ENCODE peak calls at places on chromosomes 16 and 17, in four cellular contexts. One of them, this sample, is unnamed.
A peak's percentile ranks its signal among the peaks of the same experiment; 100 is the strongest.

GRCh38 chr16:10594312-10594950 is 14.0 kb upstream of the EMP2 start:
- DNase-seq in endothelial cell: no peak
- DNase-seq in activated CD8-positive, alpha-beta T cell treated with anti-CD3 and anti-CD28 coated beads for 36 hours: no peak
- DNase-seq in A549: no peak
- DNase-seq in this sample: no peak

GRCh38 chr16:17364319-17365210 is 106.2 kb downstream of the XYLT1 start:
- DNase-seq in endothelial cell: no peak
- DNase-seq in activated CD8-positive, alpha-beta T cell treated with anti-CD3 and anti-CD28 coated beads for 36 hours: peak; percentile 73
- DNase-seq in A549: no peak
- DNase-seq in this sample: no peak

GRCh38 chr16:84718-85452 is 6.9 kb downstream of the MPG start:
- DNase-seq in endothelial cell: peak; percentile 39
- DNase-seq in activated CD8-positive, alpha-beta T cell treated with anti-CD3 and anti-CD28 coated beads for 36 hours: peak; percentile 92
- DNase-seq in A549: no peak
- DNase-seq in this sample: no peak

GRCh38 chr17:77282524-77283515 is 142.1 kb downstream of the SEC14L1 start:
- DNase-seq in endothelial cell: no peak
- DNase-seq in activated CD8-positive, alpha-beta T cell treated with anti-CD3 and anti-CD28 coated beads for 36 hours: no peak
- DNase-seq in A549: no peak
- DNase-seq in this sample: no peak

GRCh38 chr17:66283971-66284370 is 18.4 kb upstream of the PRKCA start:
- DNase-seq in endothelial cell: no peak
- DNase-seq in activated CD8-positive, alpha-beta T cell treated with anti-CD3 and anti-CD28 coated beads for 36 hours: no peak
- DNase-seq in A549: no peak
- DNase-seq in this sample: no peak

GRCh38 chr16:17827313-17827712 is 356.6 kb upstream of the XYLT1 start:
- DNase-seq in endothelial cell: no peak
- DNase-seq in activated CD8-positive, alpha-beta T cell treated with anti-CD3 and anti-CD28 coated beads for 36 hours: no peak
- DNase-seq in A549: no peak
- DNase-seq in this sample: no peak

GRCh38 chr16:66365588-66365987 is 903 bp upstream of the CDH5 start:
- DNase-seq in endothelial cell: no peak
- DNase-seq in activated CD8-positive, alpha-beta T cell treated with anti-CD3 and anti-CD28 coated beads for 36 hours: no peak
- DNase-seq in A549: no peak
- DNase-seq in this sample: no peak

GRCh38 chr17:17144061-17144460 is 62.1 kb downstream of the PLD6 start:
- DNase-seq in endothelial cell: no peak
- DNase-seq in activated CD8-positive, alpha-beta T cell treated with anti-CD3 and anti-CD28 coated beads for 36 hours: no peak
- DNase-seq in A549: no peak
- DNase-seq in this sample: no peak

GRCh38 chr16:47657977-47658376 is 196.8 kb downstream of the PHKB start:
- DNase-seq in endothelial cell: no peak
- DNase-seq in activated CD8-positive, alpha-beta T cell treated with anti-CD3 and anti-CD28 coated beads for 36 hours: no peak
- DNase-seq in A549: no peak
- DNase-seq in this sample: no peak

GRCh38 chr17:47797797-47798196 is 23.8 kb downstream of the OSBPL7 start:
- DNase-seq in endothelial cell: no peak
- DNase-seq in activated CD8-positive, alpha-beta T cell treated with anti-CD3 and anti-CD28 coated beads for 36 hours: no peak
- DNase-seq in A549: no peak
- DNase-seq in this sample: no peak

GRCh38 chr17:18026408-18026776 is 12.6 kb downstream of the ATPAF2 start:
- DNase-seq in endothelial cell: no peak
- DNase-seq in activated CD8-positive, alpha-beta T cell treated with anti-CD3 and anti-CD28 coated beads for 36 hours: peak; percentile 63
- DNase-seq in A549: no peak
- DNase-seq in this sample: no peak

GRCh38 chr17:13002761-13003453 is 14.9 kb downstream of the ELAC2 start:
- DNase-seq in endothelial cell: peak; percentile 75
- DNase-seq in activated CD8-positive, alpha-beta T cell treated with anti-CD3 and anti-CD28 coated beads for 36 hours: peak; percentile 72
- DNase-seq in A549: peak; percentile 80
- DNase-seq in this sample: peak; percentile 88

GRCh38 chr16:54460254-54460860 is 173.8 kb upstream of the IRX3 start:
- DNase-seq in endothelial cell: no peak
- DNase-seq in activated CD8-positive, alpha-beta T cell treated with anti-CD3 and anti-CD28 coated beads for 36 hours: no peak
- DNase-seq in A549: no peak
- DNase-seq in this sample: no peak

GRCh38 chr17:26963163-26963503 is 330.8 kb upstream of the WSB1 start:
- DNase-seq in endothelial cell: no peak
- DNase-seq in activated CD8-positive, alpha-beta T cell treated with anti-CD3 and anti-CD28 coated beads for 36 hours: no peak
- DNase-seq in A549: no peak
- DNase-seq in this sample: no peak

GRCh38 chr16:50835358-50836060 is 93.6 kb downstream of the CYLD start:
- DNase-seq in endothelial cell: no peak
- DNase-seq in activated CD8-positive, alpha-beta T cell treated with anti-CD3 and anti-CD28 coated beads for 36 hours: no peak
- DNase-seq in A549: no peak
- DNase-seq in this sample: no peak

GRCh38 chr16:50836121-50836541 is 94.2 kb downstream of the CYLD start:
- DNase-seq in endothelial cell: no peak
- DNase-seq in activated CD8-positive, alpha-beta T cell treated with anti-CD3 and anti-CD28 coated beads for 36 hours: no peak
- DNase-seq in A549: no peak
- DNase-seq in this sample: no peak

GRCh38 chr16:50837324-50837723 is 95.4 kb downstream of the CYLD start:
- DNase-seq in endothelial cell: no peak
- DNase-seq in activated CD8-positive, alpha-beta T cell treated with anti-CD3 and anti-CD28 coated beads for 36 hours: no peak
- DNase-seq in A549: no peak
- DNase-seq in this sample: no peak

GRCh38 chr16:50833929-50834328 is 92.0 kb downstream of the CYLD start:
- DNase-seq in endothelial cell: no peak
- DNase-seq in activated CD8-positive, alpha-beta T cell treated with anti-CD3 and anti-CD28 coated beads for 36 hours: no peak
- DNase-seq in A549: no peak
- DNase-seq in this sample: no peak

DNA sequence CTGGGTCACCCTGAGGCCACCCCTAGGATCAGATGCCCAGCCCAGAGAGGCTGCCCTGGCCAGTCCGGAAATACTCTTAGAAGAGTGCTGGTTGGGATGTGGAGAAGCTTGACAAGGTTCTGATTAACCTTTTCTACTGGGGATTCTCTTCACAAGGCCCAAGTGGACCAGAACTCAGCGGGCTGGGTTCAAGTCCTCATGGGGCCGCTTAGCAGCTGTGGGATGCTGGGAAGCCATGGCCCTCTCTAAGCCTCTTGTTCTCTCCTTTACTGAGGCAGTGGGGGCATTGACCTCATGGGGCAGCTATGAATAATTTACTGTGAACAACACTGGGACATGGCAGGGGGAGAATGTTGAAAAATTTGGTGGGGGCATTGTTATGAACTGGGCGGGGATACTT is 92.8 kb downstream of the CYLD start:
- DNase-seq in endothelial cell: no peak
- DNase-seq in activated CD8-positive, alpha-beta T cell treated with anti-CD3 and anti-CD28 coated beads for 36 hours: no peak
- DNase-seq in A549: no peak
- DNase-seq in this sample: no peak
- TF ChIP-seq CTCF in endothelial cell: no peak
- TF ChIP-seq CTCF in activated CD8-positive, alpha-beta T cell treated with anti-CD3 and anti-CD28 coated beads for 36 hours: no peak
- TF ChIP-seq CTCF in A549: no peak
- TF ChIP-seq CTCF in this sample: no peak

GRCh38 chr17:32876414-32877163 is at the start of gene MYO1D:
- DNase-seq in endothelial cell: no peak
- DNase-seq in activated CD8-positive, alpha-beta T cell treated with anti-CD3 and anti-CD28 coated beads for 36 hours: peak; percentile 84
- DNase-seq in A549: peak; percentile 35
- DNase-seq in this sample: peak; percentile 26
- TF ChIP-seq CTCF in endothelial cell: peak; percentile 50
- TF ChIP-seq CTCF in activated CD8-positive, alpha-beta T cell treated with anti-CD3 and anti-CD28 coated beads for 36 hours: peak; percentile 39
- TF ChIP-seq CTCF in A549: no peak
- TF ChIP-seq CTCF in this sample: peak; percentile 54

DNA sequence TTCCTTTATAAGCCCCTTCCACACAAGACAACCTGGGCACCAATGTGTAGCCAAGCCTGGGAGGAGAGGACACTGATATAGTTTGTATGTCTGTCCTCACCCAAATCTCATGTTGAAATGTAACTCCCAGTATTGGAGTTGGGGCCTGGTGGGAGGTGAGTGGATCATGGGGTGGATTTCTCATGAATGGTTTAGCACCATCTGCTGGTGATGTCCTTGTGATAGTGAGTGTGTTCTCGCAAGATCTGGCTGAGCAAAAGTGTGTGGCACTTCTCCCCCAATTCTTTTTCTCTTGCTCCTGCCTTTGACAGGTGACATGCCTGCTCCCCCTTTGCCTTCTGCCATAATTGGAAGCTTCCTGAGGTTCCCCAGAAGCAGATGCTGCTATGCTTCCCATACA is 135.8 kb downstream of the USP31 start:
- DNase-seq in endothelial cell: peak; percentile 17
- DNase-seq in activated CD8-positive, alpha-beta T cell treated with anti-CD3 and anti-CD28 coated beads for 36 hours: no peak
- DNase-seq in A549: no peak
- DNase-seq in this sample: no peak
- TF ChIP-seq CTCF in endothelial cell: no peak
- TF ChIP-seq CTCF in activated CD8-positive, alpha-beta T cell treated with anti-CD3 and anti-CD28 coated beads for 36 hours: no peak
- TF ChIP-seq CTCF in A549: peak; percentile 23
- TF ChIP-seq CTCF in this sample: peak; percentile 32

DNA sequence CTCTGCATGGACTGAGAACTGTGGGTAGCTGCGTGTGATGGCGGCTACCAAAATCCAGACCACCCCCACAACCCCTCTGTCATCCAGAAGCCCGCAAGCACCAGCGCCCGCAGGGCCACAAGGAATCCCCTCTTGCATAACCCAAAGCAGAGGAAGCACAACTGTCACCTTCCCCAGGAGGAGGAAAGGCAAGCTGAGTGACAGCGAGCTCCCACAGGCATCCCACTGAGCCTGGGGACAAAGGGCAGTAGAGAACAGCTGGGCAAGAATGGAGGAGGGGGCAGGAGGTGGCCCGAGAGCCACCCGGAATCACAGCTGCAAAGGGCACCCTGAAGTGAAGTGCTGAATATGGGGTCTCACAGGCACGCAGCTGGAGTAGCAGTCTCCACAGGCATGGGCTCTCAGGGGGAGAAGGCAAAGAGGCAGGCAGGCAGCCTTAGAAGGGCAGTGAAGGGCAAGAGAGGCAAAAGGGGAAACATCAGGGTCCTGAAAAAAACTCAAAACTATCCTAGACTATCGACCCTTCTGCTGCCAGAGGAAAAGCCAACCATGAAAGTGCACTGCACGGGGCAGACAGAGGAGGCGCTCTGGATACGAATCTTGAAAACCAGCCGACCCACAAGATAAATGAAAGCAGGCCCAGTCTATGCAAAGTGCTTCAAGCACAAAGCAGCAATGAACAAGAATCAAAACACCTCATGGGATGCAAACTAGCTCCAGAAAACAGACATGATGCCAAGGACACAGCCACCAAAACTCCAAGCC is 17.1 kb downstream of the USP36 start:
- DNase-seq in endothelial cell: no peak
- DNase-seq in activated CD8-positive, alpha-beta T cell treated with anti-CD3 and anti-CD28 coated beads for 36 hours: no peak
- DNase-seq in A549: no peak
- DNase-seq in this sample: no peak
- TF ChIP-seq CTCF in endothelial cell: peak; percentile 51
- TF ChIP-seq CTCF in activated CD8-positive, alpha-beta T cell treated with anti-CD3 and anti-CD28 coated beads for 36 hours: no peak
- TF ChIP-seq CTCF in A549: no peak
- TF ChIP-seq CTCF in this sample: peak; percentile 31